ENCODE peak calls at places on chromosome 18, in four cellular contexts. K is K562, E is GM12878, G is IMR-90. O is an unnamed sample.

GRCh38 chr18:76847926-76848325 is 25.6 kb downstream of the ZNF236 start:
- DNase-seq in G (no peak), K (no peak), E (no peak), O (peak)

GRCh38 chr18:41666251-41666650 is 288.8 kb upstream of the PIK3C3 start:
- DNase-seq in K (no peak), E (no peak), G (no peak), O (peak)

GRCh38 chr18:45976581-45977373 is 9.6 kb upstream of the EPG5 start:
- DNase-seq in G (no peak), K (no peak), E (no peak), O (no peak)

GRCh38 chr18:45974088-45974536 is 7.0 kb upstream of the EPG5 start:
- DNase-seq in G (peak), E (peak), K (peak), O (peak)

GRCh38 chr18:74457043-74457742 is at the start of gene DIPK1C:
- DNase-seq in G (no peak), K (no peak), E (no peak), O (no peak)

GRCh38 chr18:9673296-9674251 is 34.5 kb upstream of the RAB31 start:
- DNase-seq in G (peak), E (peak), K (peak), O (peak)

GRCh38 chr18:32383040-32383819 is 87.5 kb downstream of the GAREM1 start:
- DNase-seq in K (no peak), G (peak), E (no peak), O (peak)

GRCh38 chr18:45110577-45111506 is 430.2 kb downstream of the SETBP1 start:
- DNase-seq in G (no peak), E (no peak), K (no peak), O (no peak)

GRCh38 chr18:3604626-3605408 is 154.8 kb downstream of the TGIF1 start:
- DNase-seq in K (no peak), G (peak), E (peak), O (peak)

GRCh38 chr18:7363338-7363737 is 132.4 kb downstream of the LRRC30 start:
- DNase-seq in K (no peak), E (no peak), G (no peak), O (no peak)

GRCh38 chr18:23237524-23238151 is 102.4 kb downstream of the CABLES1 start:
- DNase-seq in G (peak), K (peak), E (peak), O (peak)

GRCh38 chr18:70429847-70430500 is 141.1 kb downstream of the SOCS6 start:
- DNase-seq in G (no peak), K (no peak), E (no peak), O (no peak)

GRCh38 chr18:10230072-10230471 is 224.4 kb upstream of the APCDD1 start:
- DNase-seq in G (peak), K (no peak), E (no peak), O (peak)

GRCh38 chr18:3207565-3207964 is 12.2 kb downstream of the MYOM1 start:
- DNase-seq in K (no peak), E (no peak), G (peak), O (no peak)

GRCh38 chr18:48962857-48963554 is 12.2 kb upstream of the SMAD7 start:
- DNase-seq in E (no peak), K (no peak), G (peak), O (no peak)

GRCh38 chr18:54303408-54303807 is 34.1 kb downstream of the POLI start:
- DNase-seq in E (no peak), G (no peak), K (no peak), O (no peak)

GRCh38 chr18:63099848-63100625 is 219.5 kb downstream of the BCL2 start:
- DNase-seq in K (no peak), G (no peak), E (peak), O (no peak)

GRCh38 chr18:77131652-77132368 is 773 bp downstream of the MBP start:
- DNase-seq in G (no peak), E (no peak), K (no peak), O (no peak)

GRCh38 chr18:8657050-8657820 is 48.0 kb downstream of the RAB12 start:
- DNase-seq in G (no peak), K (no peak), E (no peak), O (no peak)

GRCh38 chr18:36405611-36406010 is 108.1 kb downstream of the FHOD3 start:
- DNase-seq in G (peak), E (no peak), K (no peak), O (no peak)

GRCh38 chr18:3015203-3015590 is 2.3 kb upstream of the LPIN2 start:
- DNase-seq in K (peak), G (peak), E (no peak), O (peak)

GRCh38 chr18:80252136-80252535 is 4.8 kb upstream of the PARD6G start:
- DNase-seq in E (no peak), K (no peak), G (peak), O (no peak)

GRCh38 chr18:7038330-7038846 is 79.2 kb downstream of the LAMA1 start:
- DNase-seq in K (peak), E (no peak), G (peak), O (peak)

GRCh38 chr18:9108911-9109310 is 6.4 kb downstream of the NDUFV2 start:
- DNase-seq in K (no peak), E (no peak), G (no peak), O (no peak)

GRCh38 chr18:75408554-75409506 is 18.7 kb downstream of the SMIM21 start:
- DNase-seq in K (no peak), G (peak), E (no peak), O (peak)

GRCh38 chr18:79384151-79384807 is 11.5 kb upstream of the NFATC1 start:
- DNase-seq in G (no peak), E (no peak), K (no peak), O (no peak)

GRCh38 chr18:55413474-55413873 is 174.5 kb downstream of the TCF4 start:
- DNase-seq in E (no peak), G (peak), K (no peak), O (peak)

GRCh38 chr18:70385474-70385873 is 96.6 kb downstream of the SOCS6 start:
- DNase-seq in E (no peak), K (peak), G (peak), O (no peak)

GRCh38 chr18:3624818-3625716 is 175.1 kb downstream of the TGIF1 start:
- DNase-seq in G (peak), K (peak), E (no peak), O (peak)

GRCh38 chr18:47453038-47453437 is 201.6 kb upstream of the SKOR2 start:
- DNase-seq in K (no peak), G (no peak), E (no peak), O (no peak)

GRCh38 chr18:66668706-66669105 is 64.8 kb upstream of the CDH19 start:
- DNase-seq in K (no peak), E (no peak), G (no peak), O (no peak)

GRCh38 chr18:8785855-8786765 is 80.8 kb downstream of the MTCL1 start:
- DNase-seq in E (no peak), K (no peak), G (no peak), O (no peak)

GRCh38 chr18:31572368-31572767 is 19.3 kb upstream of the TTR start:
- DNase-seq in G (no peak), K (no peak), E (no peak), O (no peak)

GRCh38 chr18:74596959-74597661 is 560 bp upstream of the ZNF407 start:
- DNase-seq in E (no peak), G (peak), K (peak), O (peak)

GRCh38 chr18:70523035-70523797 is 234.4 kb downstream of the SOCS6 start:
- DNase-seq in K (no peak), G (no peak), E (no peak), O (no peak)

DNA sequence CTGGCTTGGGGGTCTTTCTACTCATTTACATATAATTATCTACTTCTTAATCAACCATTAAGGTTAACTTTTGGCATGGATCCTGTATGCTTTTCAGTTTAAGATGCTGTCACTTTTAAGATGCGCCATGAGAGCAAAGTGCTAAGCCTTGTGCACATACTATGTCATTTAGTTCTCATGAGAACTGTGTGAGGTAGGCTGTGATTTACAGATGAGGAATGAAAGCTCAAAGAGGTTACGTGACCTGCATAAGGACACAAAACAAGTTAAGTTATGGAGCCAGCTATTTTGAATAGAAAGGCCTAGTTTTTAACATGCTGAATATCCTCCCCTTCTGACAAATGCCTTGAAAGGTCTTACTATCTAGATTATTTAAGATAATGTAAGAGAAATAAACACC is 4.2 kb downstream of the NEDD4L start:
- DNase-seq in G (peak), E (no peak), K (no peak), O (peak)
- TF ChIP-seq FOS in G (no peak), E (no peak), K (no peak), O (no peak)

DNA sequence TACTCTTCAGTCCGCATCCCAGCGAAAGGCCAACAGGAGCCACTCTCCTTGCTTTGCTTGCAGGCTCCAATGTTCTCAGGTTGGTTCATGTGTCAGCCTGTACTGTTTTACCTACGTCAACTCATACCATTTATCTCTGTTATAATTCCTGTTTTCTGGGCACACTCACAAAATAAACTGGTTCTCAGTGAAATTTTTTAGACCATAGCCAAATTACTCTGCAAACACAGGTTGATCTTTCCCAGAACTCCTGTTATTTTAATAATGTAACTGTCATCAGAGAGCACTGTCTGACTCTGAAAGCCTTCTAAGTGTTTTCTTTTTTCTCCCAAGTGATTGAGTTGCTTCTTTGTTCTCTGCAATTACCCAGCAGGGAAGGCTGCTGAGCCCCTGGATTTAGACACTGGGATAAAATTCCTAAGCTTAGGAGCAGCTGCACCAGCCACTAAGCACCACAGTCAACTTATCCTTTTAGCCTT is 111.6 kb upstream of the PIEZO2 start:
- DNase-seq in K (no peak), E (no peak), G (no peak), O (no peak)
- TF ChIP-seq FOS in K (no peak), E (no peak), G (no peak), O (no peak)

DNA sequence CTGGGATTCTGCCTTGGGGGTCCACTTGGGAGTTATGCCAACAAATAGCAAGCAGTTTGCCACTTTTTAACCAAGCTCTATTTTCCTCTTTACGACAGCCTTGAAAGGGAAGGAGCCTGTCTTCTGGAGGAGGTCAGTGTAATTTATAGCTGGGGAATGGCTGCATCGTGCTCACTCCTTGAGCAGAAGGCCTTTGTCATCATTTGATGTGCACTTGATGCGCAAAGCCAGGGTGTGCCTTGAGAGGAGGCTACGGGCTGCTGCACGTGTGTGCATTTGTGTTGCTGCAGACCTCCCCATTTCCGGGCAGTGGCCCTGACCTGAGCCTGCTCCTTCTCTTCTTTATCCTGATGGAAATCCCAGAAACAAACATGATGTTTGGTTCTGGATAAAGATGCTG is 68.1 kb upstream of the ZNF521 start:
- DNase-seq in E (no peak), K (no peak), G (no peak), O (no peak)
- TF ChIP-seq FOS in E (no peak), K (no peak), G (no peak), O (no peak)

GRCh38 chr18:12324991-12325725 is 17.1 kb downstream of the TUBB6 start:
- DNase-seq in G (no peak), K (no peak), E (no peak), O (no peak)
- TF ChIP-seq FOS in G (no peak), K (no peak), E (no peak), O (no peak)

DNA sequence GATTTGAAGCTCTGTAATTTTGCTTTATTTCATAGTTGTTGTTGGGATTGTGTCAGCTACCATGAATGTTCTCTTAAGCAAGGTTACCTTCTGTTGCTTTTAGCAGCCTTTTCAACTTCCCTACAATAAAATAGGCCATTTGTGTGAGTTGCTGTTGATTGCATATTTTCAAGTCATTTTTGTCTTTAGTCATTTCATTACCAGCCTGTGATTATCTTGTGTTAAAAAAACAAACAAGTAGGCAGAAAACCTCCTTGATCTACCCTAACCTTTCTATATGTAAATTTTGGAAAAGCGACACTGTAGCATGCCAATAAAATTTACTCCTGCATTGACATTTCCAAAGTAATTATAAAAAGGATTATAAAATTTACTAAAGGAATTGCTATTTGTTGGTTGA is 19.3 kb downstream of the GREB1L start:
- DNase-seq in G (no peak), K (no peak), E (no peak), O (no peak)
- TF ChIP-seq FOS in G (no peak), K (no peak), E (no peak), O (no peak)

GRCh38 chr18:35337256-35337655 is 7.0 kb downstream of the ZNF24 start:
- DNase-seq in G (no peak), E (no peak), K (no peak), O (no peak)
- TF ChIP-seq FOS in G (no peak), E (no peak), K (no peak), O (no peak)

DNA sequence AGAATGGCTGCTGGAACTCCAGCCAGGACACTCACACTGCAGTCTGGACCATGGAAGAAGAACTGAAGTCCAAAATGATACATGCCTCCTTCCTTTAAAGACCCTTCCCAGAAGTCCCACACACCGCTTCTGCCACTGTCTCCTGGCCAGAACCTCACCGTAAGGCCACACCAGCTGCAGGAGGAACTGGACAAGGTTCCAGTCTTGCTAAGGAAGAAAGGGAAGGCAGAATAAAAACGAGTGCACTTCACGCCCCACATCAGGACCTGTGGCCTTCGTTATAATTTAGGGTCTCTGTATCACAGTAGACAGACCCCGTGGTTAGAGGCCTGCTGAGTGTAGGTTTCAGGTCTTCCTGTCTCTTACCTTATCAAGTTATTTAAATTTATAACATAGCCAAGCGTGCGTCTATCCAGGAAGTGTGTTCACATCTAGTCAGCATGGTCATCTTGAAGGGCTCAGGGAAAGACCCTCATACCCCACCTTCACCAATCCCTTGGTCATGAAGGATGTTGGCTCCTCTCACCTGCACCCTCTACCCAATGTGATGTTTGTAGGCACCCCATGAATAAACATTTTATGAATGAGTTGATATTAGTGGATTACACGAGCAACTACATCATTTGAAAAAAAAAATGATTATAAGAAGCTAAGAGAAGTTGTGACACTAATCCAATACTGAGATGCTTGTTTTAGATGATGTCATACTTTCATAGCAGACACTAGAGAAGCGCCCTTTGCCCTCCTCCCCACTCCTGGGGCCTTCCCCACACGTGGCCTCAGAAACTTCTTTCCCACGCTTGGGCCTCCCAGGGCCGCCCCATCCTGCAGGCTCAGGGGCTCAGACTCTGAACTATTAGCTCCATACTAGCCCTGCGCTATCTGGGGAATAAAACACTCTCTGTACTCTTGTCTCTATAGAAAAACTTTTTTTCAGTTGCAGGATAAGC is 157.6 kb downstream of the FAM210A start:
- DNase-seq in K (no peak), G (no peak), E (peak), O (no peak)
- TF ChIP-seq FOS in K (no peak), G (no peak), E (no peak), O (no peak)

GRCh38 chr18:26532367-26533340 is 15.7 kb downstream of the KCTD1 start:
- DNase-seq in G (peak), E (no peak), K (no peak), O (no peak)
- TF ChIP-seq FOS in G (no peak), E (no peak), K (no peak), O (no peak)

GRCh38 chr18:34510926-34511325 is 199.2 kb upstream of the DTNA start:
- DNase-seq in E (no peak), K (no peak), G (no peak), O (no peak)

GRCh38 chr18:34501553-34501952 is 208.5 kb upstream of the DTNA start:
- DNase-seq in K (no peak), E (no peak), G (no peak), O (no peak)

GRCh38 chr18:34509879-34510586 is 200.1 kb upstream of the DTNA start:
- DNase-seq in E (no peak), G (no peak), K (no peak), O (no peak)

GRCh38 chr18:34509163-34509562 is 200.9 kb upstream of the DTNA start:
- DNase-seq in E (no peak), G (no peak), K (no peak), O (no peak)

DNA sequence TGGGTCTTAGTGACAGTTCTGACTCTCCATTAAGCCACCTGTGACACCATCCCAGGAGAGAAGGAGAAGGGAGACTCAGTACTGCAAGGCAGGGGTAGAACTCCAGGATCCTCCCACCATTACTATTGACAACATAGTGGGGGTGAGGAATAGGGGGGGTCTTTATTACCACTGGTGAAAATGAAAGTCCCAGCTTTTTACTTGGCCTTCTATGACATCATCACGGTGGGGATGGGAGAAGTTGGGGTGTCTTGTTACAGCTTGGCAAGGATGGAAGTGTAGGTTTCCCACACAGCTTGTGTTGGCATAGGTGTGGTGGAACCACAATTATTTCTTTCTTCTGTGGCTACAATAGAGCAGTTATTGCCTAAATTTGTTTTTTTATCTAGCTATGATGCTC is 203.9 kb upstream of the DTNA start:
- DNase-seq in E (no peak), K (no peak), G (no peak), O (no peak)
- TF ChIP-seq FOS in E (no peak), K (no peak), G (no peak), O (no peak)

O was measured in endothelial cell of umbilical vein.